ENCODE peak calls at places on chromosomes 11 and 22, in six cellular contexts. D is K562, Q is endothelial cell of umbilical vein, I is A549, U is HepG2, K is GM12878. X is an unnamed sample.

GRCh38 chr22:35540600-35541253 is at the start of gene RASD2:
- DNase-seq in U (no peak), K (no peak), I (peak), Q (no peak), D (peak), X (peak)

GRCh38 chr11:119144825-119145476 is 3.9 kb upstream of the ABCG4 start:
- DNase-seq in U (peak), I (peak), Q (peak), D (peak), K (no peak), X (peak)

GRCh38 chr11:101470414-101470813 is 113.4 kb downstream of the TRPC6 start:
- DNase-seq in U (no peak), Q (no peak), I (no peak), K (no peak), D (no peak), X (no peak)

GRCh38 chr11:66332371-66333219 is 3.6 kb downstream of the RIN1 start:
- DNase-seq in I (no peak), D (no peak), U (no peak), K (no peak), Q (no peak), X (no peak)

GRCh38 chr22:30044369-30044768 is 35.9 kb upstream of the HORMAD2 start:
- DNase-seq in U (peak), K (no peak), I (no peak), D (no peak), Q (peak), X (no peak)

GRCh38 chr11:10351768-10352641 is 47.1 kb downstream of the ADM start:
- DNase-seq in D (no peak), K (no peak), U (peak), Q (peak), I (peak), X (no peak)

GRCh38 chr22:26632422-26633155 is 10.8 kb downstream of the CRYBA4 start:
- DNase-seq in I (no peak), K (no peak), Q (peak), D (peak), U (no peak), X (no peak)

GRCh38 chr22:25057013-25057881 is 104.7 kb downstream of the KIAA1671 start:
- DNase-seq in I (peak), Q (peak), D (peak), U (peak), K (no peak), X (peak)

GRCh38 chr11:47256374-47256773 is 1.4 kb upstream of the NR1H3 start:
- DNase-seq in U (no peak), K (no peak), D (no peak), Q (no peak), I (no peak), X (no peak)

GRCh38 chr22:31343235-31344191 is 2.6 kb downstream of the PATZ1 start:
- DNase-seq in U (no peak), I (no peak), Q (peak), K (no peak), D (peak), X (peak)

GRCh38 chr22:17074648-17075002 is 10.2 kb upstream of the IL17RA start:
- DNase-seq in K (no peak), Q (no peak), D (no peak), I (no peak), U (no peak), X (no peak)

GRCh38 chr11:36379653-36380052 is 83.6 kb downstream of the PRR5L start:
- DNase-seq in Q (no peak), U (no peak), K (no peak), I (no peak), D (no peak), X (no peak)

GRCh38 chr11:109018639-109019038 is 353.8 kb downstream of the DDX10 start:
- DNase-seq in K (no peak), I (no peak), Q (no peak), U (no peak), D (no peak), X (no peak)

GRCh38 chr11:109027851-109028250 is 363.0 kb downstream of the DDX10 start:
- DNase-seq in D (no peak), Q (no peak), I (peak), K (no peak), U (no peak), X (no peak)

GRCh38 chr11:109026891-109027489 is 362.1 kb downstream of the DDX10 start:
- DNase-seq in K (no peak), U (no peak), Q (no peak), D (no peak), I (no peak), X (no peak)

GRCh38 chr11:109019342-109019936 is 354.6 kb downstream of the DDX10 start:
- DNase-seq in U (no peak), K (no peak), I (no peak), D (no peak), Q (no peak), X (no peak)

DNA sequence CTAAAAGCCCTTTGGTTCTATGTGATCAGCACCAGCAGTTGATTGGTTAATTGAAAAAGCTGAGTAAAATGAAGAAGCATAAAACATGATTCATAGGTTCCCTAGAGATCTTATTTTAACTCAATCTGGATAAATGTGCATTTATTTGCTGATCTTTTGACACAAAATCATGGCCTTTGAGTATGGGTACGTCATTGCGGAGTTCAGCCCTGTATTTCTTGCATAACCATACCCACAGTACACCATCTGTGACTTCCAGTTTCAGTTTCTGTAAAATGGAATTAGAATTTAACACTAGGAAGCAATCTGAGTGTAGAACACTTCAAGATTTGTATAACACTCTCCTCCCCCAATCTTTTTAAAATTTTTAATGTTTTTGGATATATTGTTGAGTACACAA is 358.2 kb downstream of the DDX10 start:
- DNase-seq in U (no peak), K (no peak), D (no peak), I (no peak), Q (no peak), X (no peak)
- TF ChIP-seq POLR2A in U (no peak), K (no peak), D (no peak), I (no peak), Q (no peak), X (no peak)

DNA sequence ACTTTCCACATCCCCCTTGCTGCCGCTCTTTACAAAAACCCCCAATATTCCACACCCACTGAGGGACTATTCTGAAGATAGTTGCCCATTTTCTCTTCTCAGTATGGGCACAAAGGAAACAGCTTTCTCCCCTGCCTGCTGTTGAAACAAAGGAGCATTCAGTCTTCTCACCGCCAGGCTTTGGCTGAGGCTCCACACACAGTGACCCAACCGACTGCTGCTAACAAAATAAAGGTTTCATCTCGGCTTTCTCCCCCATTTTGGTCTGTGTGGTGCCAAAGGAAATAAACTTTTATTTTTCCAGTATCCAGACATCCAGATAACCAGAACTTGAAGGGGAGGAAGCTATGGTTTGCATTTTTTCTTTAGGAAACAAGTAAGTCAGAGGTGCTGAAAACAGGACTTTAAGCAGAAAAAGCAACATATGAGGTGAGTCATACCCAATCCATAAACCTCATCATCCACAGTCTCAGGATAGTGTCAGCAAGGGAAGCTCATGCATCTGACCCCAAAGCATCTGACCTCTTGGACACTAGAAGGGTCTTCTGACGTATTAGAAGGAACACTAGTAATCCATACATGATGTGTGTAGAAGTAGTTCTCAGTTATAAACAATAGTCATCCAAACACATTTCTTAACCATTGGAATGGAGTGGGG is 6.4 kb downstream of the CLMP start:
- DNase-seq in Q (peak), I (no peak), U (no peak), K (no peak), D (no peak), X (no peak)
- TF ChIP-seq MYC in Q (no peak), I (no peak), U (no peak), K (no peak), D (no peak), X (no peak)

GRCh38 chr11:89633125-89633695 is 76.9 kb upstream of the TRIM77 start:
- DNase-seq in Q (no peak), D (no peak), U (no peak), I (no peak), K (no peak), X (no peak)
- TF ChIP-seq POLR2A in Q (no peak), D (no peak), U (no peak), I (no peak), K (no peak), X (no peak)

GRCh38 chr11:62665630-62666258 is 632 bp downstream of the CSKMT start:
- DNase-seq in D (peak), K (no peak), I (peak), U (no peak), Q (no peak), X (peak)
- TF ChIP-seq MYC in D (no peak), K (no peak), I (no peak), U (no peak), Q (no peak), X (no peak)

DNA sequence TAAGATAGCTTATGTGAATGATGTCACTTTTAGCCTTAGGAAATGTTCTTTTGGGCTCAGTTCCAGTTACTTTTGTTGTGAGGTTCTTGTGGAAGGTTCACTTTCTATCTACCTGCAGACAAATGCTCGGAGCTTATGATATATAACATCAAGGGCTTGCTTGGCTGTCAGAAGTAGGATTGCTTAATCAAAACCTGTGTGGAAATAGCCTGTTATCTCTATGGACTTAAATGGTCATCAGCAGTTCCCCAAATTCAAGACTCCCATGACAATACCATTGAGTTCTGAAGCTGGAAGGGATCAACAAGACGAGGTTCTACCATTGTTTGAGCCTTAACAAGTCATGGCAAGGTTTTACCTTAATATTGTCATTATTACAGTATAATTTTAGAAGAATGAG is 43.8 kb downstream of the FLI1 start:
- DNase-seq in D (no peak), U (no peak), K (no peak), I (no peak), Q (no peak), X (peak)
- TF ChIP-seq POLR2A in D (no peak), U (no peak), K (no peak), I (no peak), Q (no peak), X (no peak)

X was measured in NB4.